ENCODE peak calls at places on chromosome 4, in five cellular contexts. One of them, this sample, is unnamed.

GRCh38 chr4:168773388-168774195 is 236.5 kb downstream of the CBR4 start:
- DNase-seq in hepatocyte: no peak
- DNase-seq in neural progenitor cell: no peak
- DNase-seq in GM23248: no peak
- DNase-seq in MM.1S: no peak
- DNase-seq in this sample: no peak

GRCh38 chr4:121690001-121690400 is 6.8 kb downstream of the ANXA5 start:
- DNase-seq in hepatocyte: no peak
- DNase-seq in neural progenitor cell: no peak
- DNase-seq in GM23248: peak; percentile 74
- DNase-seq in MM.1S: no peak
- DNase-seq in this sample: no peak

GRCh38 chr4:25368315-25368714 is 8.7 kb upstream of the ANAPC4 start:
- DNase-seq in hepatocyte: no peak
- DNase-seq in neural progenitor cell: no peak
- DNase-seq in GM23248: no peak
- DNase-seq in MM.1S: no peak
- DNase-seq in this sample: no peak

GRCh38 chr4:68348577-68348976 is 1.3 kb downstream of the YTHDC1 start:
- DNase-seq in hepatocyte: no peak
- DNase-seq in neural progenitor cell: peak; percentile 19
- DNase-seq in GM23248: peak; percentile 26
- DNase-seq in MM.1S: no peak
- DNase-seq in this sample: peak; percentile 12

GRCh38 chr4:172142331-172142738 is 329.1 kb downstream of the GALNTL6 start:
- DNase-seq in hepatocyte: no peak
- DNase-seq in neural progenitor cell: no peak
- DNase-seq in GM23248: peak; percentile 63
- DNase-seq in MM.1S: no peak
- DNase-seq in this sample: no peak

GRCh38 chr4:1754336-1754735 is 33.0 kb downstream of the TACC3 start:
- DNase-seq in hepatocyte: no peak
- DNase-seq in neural progenitor cell: no peak
- DNase-seq in GM23248: no peak
- DNase-seq in MM.1S: no peak
- DNase-seq in this sample: peak; percentile 13

GRCh38 chr4:1953335-1953734 is 55.4 kb downstream of the NELFA start:
- DNase-seq in hepatocyte: no peak
- DNase-seq in neural progenitor cell: no peak
- DNase-seq in GM23248: no peak
- DNase-seq in MM.1S: no peak
- DNase-seq in this sample: no peak

GRCh38 chr4:90064196-90064595 is 63.0 kb upstream of the CCSER1 start:
- DNase-seq in hepatocyte: no peak
- DNase-seq in neural progenitor cell: no peak
- DNase-seq in GM23248: no peak
- DNase-seq in MM.1S: no peak
- DNase-seq in this sample: no peak

GRCh38 chr4:125676583-125676982 is 361.8 kb downstream of the FAT4 start:
- DNase-seq in hepatocyte: no peak
- DNase-seq in neural progenitor cell: no peak
- DNase-seq in GM23248: no peak
- DNase-seq in MM.1S: no peak
- DNase-seq in this sample: no peak

GRCh38 chr4:41832961-41833360 is 84.4 kb upstream of the PHOX2B start:
- DNase-seq in hepatocyte: no peak
- DNase-seq in neural progenitor cell: no peak
- DNase-seq in GM23248: no peak
- DNase-seq in MM.1S: no peak
- DNase-seq in this sample: no peak

GRCh38 chr4:82240410-82240809 is 133.4 kb downstream of the HNRNPD start:
- DNase-seq in hepatocyte: no peak
- DNase-seq in neural progenitor cell: no peak
- DNase-seq in GM23248: no peak
- DNase-seq in MM.1S: no peak
- DNase-seq in this sample: no peak

GRCh38 chr4:186400676-186401075 is 134.7 kb downstream of the F11 start:
- DNase-seq in hepatocyte: no peak
- DNase-seq in neural progenitor cell: no peak
- DNase-seq in GM23248: peak; percentile 0
- DNase-seq in MM.1S: no peak
- DNase-seq in this sample: no peak

GRCh38 chr4:86218721-86219481 is 141.0 kb downstream of the MAPK10 start:
- DNase-seq in hepatocyte: no peak
- DNase-seq in neural progenitor cell: peak; percentile 20
- DNase-seq in GM23248: peak; percentile 65
- DNase-seq in MM.1S: no peak
- DNase-seq in this sample: no peak

GRCh38 chr4:148376151-148376550 is 66.1 kb downstream of the NR3C2 start:
- DNase-seq in hepatocyte: peak; percentile 40
- DNase-seq in neural progenitor cell: no peak
- DNase-seq in GM23248: no peak
- DNase-seq in MM.1S: peak; percentile 73
- DNase-seq in this sample: no peak

GRCh38 chr4:26132858-26133257 is 188.0 kb upstream of the RBPJ start:
- DNase-seq in hepatocyte: no peak
- DNase-seq in neural progenitor cell: no peak
- DNase-seq in GM23248: no peak
- DNase-seq in MM.1S: no peak
- DNase-seq in this sample: peak; percentile 8

GRCh38 chr4:23750125-23750524 is 139.7 kb downstream of the PPARGC1A start:
- DNase-seq in hepatocyte: no peak
- DNase-seq in neural progenitor cell: no peak
- DNase-seq in GM23248: no peak
- DNase-seq in MM.1S: no peak
- DNase-seq in this sample: no peak
- H2AFZ ChIP-seq in hepatocyte: no peak overlapping the region
- H2AFZ ChIP-seq in neural progenitor cell: no peak overlapping the region
- H2AFZ ChIP-seq in GM23248: no peak overlapping the region
- H2AFZ ChIP-seq in MM.1S: no peak overlapping the region
- H2AFZ ChIP-seq in this sample: no peak overlapping the region

DNA sequence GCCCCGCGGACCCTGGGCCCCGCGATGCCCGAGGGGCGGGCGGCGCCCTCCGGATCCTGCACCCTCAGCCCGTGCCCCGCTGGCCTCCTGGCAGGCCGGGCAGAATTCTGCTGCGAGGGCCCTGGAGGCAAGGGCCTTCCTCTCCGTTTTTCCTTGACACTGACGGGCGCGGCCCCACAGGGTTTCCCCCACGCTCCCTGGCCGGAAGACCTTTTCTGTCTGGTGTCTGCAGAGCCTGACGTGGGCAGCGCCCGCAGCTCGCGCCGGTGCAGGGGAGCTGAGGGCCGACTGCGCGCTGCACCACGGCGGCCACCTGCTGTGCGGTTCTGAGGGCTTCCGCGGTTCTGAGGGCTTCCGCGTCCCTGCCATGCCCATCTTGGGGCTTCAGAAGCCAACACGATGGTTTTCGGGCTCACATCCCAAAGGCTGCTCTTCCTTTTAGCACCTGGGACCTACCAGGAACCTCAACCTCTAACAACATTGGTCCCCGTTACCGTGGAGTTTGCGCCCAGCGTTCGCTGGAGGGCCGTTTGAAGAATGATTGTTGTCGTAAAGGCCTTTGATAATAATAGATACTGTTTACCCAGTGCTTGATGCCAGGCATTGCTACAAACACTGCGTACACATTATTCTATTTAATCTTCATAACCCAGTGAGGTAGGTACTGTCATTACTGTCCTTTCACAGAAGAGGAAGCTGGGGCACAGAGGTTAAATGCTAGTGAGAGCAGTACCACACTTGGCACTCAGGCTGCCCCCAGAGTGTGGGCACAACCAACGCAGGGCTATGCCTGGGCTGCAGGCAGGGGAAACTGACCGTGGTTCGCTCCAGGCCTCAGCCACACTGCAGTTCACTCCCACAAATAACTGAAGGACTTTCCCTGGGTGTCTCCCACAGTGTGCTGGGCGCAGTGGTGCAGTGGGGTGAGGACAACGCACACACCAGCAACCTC is 823 bp upstream of the ACSL1 start:
- DNase-seq in hepatocyte: no peak
- DNase-seq in neural progenitor cell: peak; percentile 21
- DNase-seq in GM23248: peak; percentile 53
- DNase-seq in MM.1S: peak; percentile 31
- DNase-seq in this sample: peak; percentile 57
- TF ChIP-seq EZH2phosphoT487 in hepatocyte: no peak
- TF ChIP-seq EZH2phosphoT487 in neural progenitor cell: peak; percentile 70
- TF ChIP-seq EZH2phosphoT487 in GM23248: no peak
- TF ChIP-seq EZH2phosphoT487 in MM.1S: no peak
- TF ChIP-seq EZH2phosphoT487 in this sample: no peak

DNA sequence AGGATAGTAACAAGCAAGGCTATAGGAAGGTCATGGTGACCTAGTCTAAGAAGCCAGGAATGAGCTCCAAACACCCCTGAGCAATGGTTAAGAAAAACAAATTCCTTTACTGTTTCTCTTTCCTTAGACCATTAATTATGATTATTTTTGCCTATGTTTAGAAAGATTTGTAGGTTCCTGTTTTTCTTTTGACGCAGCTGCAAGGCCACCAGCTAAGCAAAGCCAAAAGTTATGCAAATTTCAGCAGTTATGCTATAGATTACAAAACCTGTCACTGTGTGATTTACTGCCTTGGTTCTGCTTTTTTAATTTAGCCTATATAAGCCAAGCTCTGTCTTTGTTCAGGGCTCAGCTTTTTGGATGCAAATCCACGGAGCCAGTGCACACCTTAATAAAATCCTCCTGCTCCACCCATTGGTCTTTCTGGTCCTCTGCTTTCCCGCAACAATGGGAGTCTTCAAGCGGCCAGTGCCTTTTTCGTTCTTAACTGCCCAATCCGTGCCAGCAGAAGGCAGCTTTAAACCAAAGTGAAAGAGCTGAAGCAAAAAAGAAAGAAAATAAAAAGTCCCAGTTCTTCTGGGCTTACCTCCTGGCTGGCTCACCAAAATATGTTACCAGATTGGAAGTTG is 1.4 kb upstream of the CEP135 start:
- DNase-seq in hepatocyte: no peak
- DNase-seq in neural progenitor cell: no peak
- DNase-seq in GM23248: peak; percentile 35
- DNase-seq in MM.1S: peak; percentile 43
- DNase-seq in this sample: peak; percentile 91
- H3K4me3 ChIP-seq in hepatocyte: no peak overlapping the region
- H3K4me3 ChIP-seq in neural progenitor cell: no peak overlapping the region
- H3K4me3 ChIP-seq in GM23248: peak overlapping the region; percentile 84
- H3K4me3 ChIP-seq in MM.1S: peak overlapping the region; percentile 90
- H3K4me3 ChIP-seq in this sample: peak overlapping the region; percentile 82

GRCh38 chr4:189304755-189305154 is 635.9 kb upstream of the FRG1 start:
- DNase-seq in hepatocyte: no peak
- DNase-seq in neural progenitor cell: no peak
- DNase-seq in GM23248: no peak
- DNase-seq in MM.1S: no peak
- DNase-seq in this sample: no peak
- H2AFZ ChIP-seq in hepatocyte: no peak overlapping the region
- H2AFZ ChIP-seq in neural progenitor cell: no peak overlapping the region
- H2AFZ ChIP-seq in GM23248: no peak overlapping the region
- H2AFZ ChIP-seq in MM.1S: no peak overlapping the region
- H2AFZ ChIP-seq in this sample: no peak overlapping the region